ENCODE peak calls at places on chromosomes 16 and 17, in six cellular contexts. P, S, N, V, Y and J are unnamed samples.

GRCh38 chr16:4003166-4003565 is 113.1 kb downstream of the ADCY9 start:
- DNase-seq in S (no peak), N (no peak), P (no peak), V (no peak), Y (no peak), J (no peak)

GRCh38 chr16:54286067-54286329 is 589 bp downstream of the IRX3 start:
- DNase-seq in N (no peak), V (no peak), Y (no peak), S (no peak), P (no peak), J (no peak)

GRCh38 chr17:7235693-7236665 is 1.7 kb upstream of the DVL2 start:
- DNase-seq in P (no peak), Y (no peak), N (no peak), V (no peak), S (no peak), J (no peak)

GRCh38 chr17:19762515-19762961 is 14.4 kb upstream of the ALDH3A1 start:
- DNase-seq in N (peak), Y (peak), P (peak), V (peak), S (peak), J (peak)

GRCh38 chr17:80872999-80873951 is 118.4 kb upstream of the CHMP6 start:
- DNase-seq in V (no peak), Y (no peak), P (peak), N (no peak), S (peak), J (no peak)

GRCh38 chr17:3911271-3912053 is 4.8 kb downstream of the P2RX1 start:
- DNase-seq in P (no peak), S (no peak), Y (no peak), V (no peak), N (no peak), J (no peak)

GRCh38 chr17:4562000-4562969 is 1.9 kb upstream of the GGT6 start:
- DNase-seq in Y (no peak), N (no peak), V (no peak), S (no peak), P (no peak), J (no peak)

GRCh38 chr17:79965806-79966205 is 69.9 kb downstream of the TBC1D16 start:
- DNase-seq in N (no peak), Y (no peak), P (no peak), S (no peak), V (peak), J (no peak)

GRCh38 chr16:67397451-67397801 is 4.1 kb upstream of the TPPP3 start:
- DNase-seq in Y (no peak), S (no peak), V (no peak), P (no peak), N (no peak), J (no peak)

GRCh38 chr17:7972131-7972785 is 30.2 kb upstream of the GUCY2D start:
- DNase-seq in Y (no peak), S (no peak), V (no peak), P (no peak), N (no peak), J (no peak)

DNA sequence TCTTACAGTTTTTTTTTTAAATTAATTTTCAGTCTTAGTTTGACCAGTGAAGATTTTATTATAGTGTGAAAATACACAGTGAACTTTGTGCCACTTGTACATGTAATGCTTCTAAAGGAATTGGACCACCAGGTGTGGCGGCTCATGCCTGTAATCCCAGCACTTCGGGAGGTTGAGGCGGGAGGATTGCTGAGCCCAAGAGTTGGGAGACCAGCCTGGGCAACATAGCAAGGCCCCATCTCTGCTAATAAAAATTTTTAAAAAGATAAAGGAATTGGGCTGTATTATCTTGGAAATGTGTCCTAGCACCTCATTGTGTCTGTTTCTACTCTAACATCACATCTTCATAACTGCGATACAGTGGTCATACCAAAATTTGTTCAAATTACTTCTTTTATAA is 3.8 kb downstream of the IST1 start:
- DNase-seq in N (no peak), S (no peak), V (no peak), Y (no peak), P (no peak), J (no peak)
- H3K27ac ChIP-seq in N (no peak), S (no peak), V (peak), Y (no peak), P (no peak), J (no peak)

GRCh38 chr17:17691468-17692263 is 10.4 kb downstream of the RAI1 start:
- DNase-seq in P (no peak), V (peak), N (no peak), S (peak), Y (no peak), J (no peak)
- TF ChIP-seq EP300 in P (no peak), V (no peak), N (no peak), S (no peak), Y (no peak), J (no peak)

GRCh38 chr17:36534117-36534880 is at the start of gene MYO19:
- DNase-seq in V (peak), S (peak), N (peak), P (peak), Y (peak), J (peak)
- TF ChIP-seq POLR2A in V (no peak), S (no peak), N (peak), P (peak), Y (no peak), J (no peak)

GRCh38 chr16:86591270-86591669 is 12.9 kb downstream of the FOXL1 start:
- DNase-seq in P (no peak), V (no peak), S (no peak), Y (no peak), N (no peak), J (no peak)
- H3K27ac ChIP-seq in P (peak), V (no peak), S (no peak), Y (no peak), N (no peak), J (no peak)

DNA sequence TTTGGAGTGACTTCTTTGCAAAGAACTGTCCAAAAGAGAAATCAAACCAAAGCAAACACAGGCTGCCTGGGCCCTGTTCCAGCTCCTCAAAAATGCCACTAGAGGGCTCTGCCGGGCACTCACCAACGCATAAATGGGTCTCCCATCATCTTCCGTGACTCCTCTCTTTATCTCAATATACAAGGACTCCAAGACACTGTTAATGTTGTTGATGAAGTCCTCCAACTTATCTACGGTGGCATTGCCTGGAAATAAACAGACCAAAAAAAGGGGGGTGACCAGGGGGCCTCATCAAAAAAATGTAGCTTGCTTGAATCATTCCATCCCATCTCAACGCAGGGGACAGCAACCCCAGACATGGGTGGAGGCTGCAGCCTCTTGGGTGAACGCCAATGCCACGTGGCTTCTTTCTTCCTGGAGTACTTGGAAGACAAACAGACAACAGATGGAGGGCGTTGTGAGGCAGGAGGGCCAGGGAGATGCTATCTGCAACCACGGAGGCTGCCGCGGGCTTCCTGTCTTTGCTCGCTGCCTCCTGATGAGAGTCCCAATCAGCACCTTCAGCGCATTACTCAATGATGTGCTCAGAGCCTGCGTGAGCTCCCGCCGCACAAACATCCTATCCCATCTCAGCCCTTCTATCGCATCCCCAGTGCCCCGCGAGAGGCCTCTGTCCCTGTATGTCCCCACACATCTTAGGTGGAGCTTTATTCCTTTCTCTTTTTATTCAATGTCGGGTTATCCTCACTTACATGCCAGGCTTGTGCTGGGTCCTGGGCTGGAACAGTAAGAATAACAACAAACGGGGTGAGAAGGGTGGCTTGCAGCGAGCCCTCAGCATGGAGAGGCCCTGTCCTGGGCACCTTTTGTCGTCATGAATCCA is 32.0 kb downstream of the KDM8 start:
- DNase-seq in P (peak), Y (peak), V (peak), N (no peak), S (peak), J (peak)
- TF ChIP-seq EP300 in P (no peak), Y (no peak), V (no peak), N (no peak), S (peak), J (peak)

GRCh38 chr17:72222971-72223370 is 102.2 kb downstream of the SOX9 start:
- DNase-seq in V (no peak), Y (no peak), N (no peak), S (no peak), P (no peak), J (no peak)
- TF ChIP-seq POLR2A in V (no peak), Y (no peak), N (no peak), S (no peak), P (no peak), J (no peak)

GRCh38 chr17:37089998-37090397 is 141.2 kb downstream of the AATF start:
- DNase-seq in V (no peak), P (no peak), Y (no peak), N (no peak), S (peak), J (no peak)
- H3K27ac ChIP-seq in V (peak), P (no peak), Y (no peak), N (no peak), S (peak), J (peak)